ENCODE peak calls at places on chromosomes 4 and X, in nine cellular contexts. X, Z, T, K, Q, O, J, R and M are unnamed samples.

GRCh38 chrX:65821721-65822496 is 154.5 kb downstream of the MSN start:
- DNase-seq in X (peak; percentile 50), Q (no peak), T (no peak), R (peak; percentile 0), J (no peak), O (no peak), K (no peak), Z (no peak), M (no peak)

GRCh38 chrX:119790977-119791436 is 423 bp downstream of the RPL39 start:
- DNase-seq in O (peak; percentile 16), T (peak; percentile 16), Q (peak; percentile 31), Z (peak; percentile 47), R (peak; percentile 3), J (peak; percentile 11), X (no peak), K (peak; percentile 47), M (no peak)

GRCh38 chr4:41935652-41936021 is 408 bp downstream of the TMEM33 start:
- DNase-seq in Z (no peak), X (no peak), O (peak; percentile 36), Q (peak; percentile 5), J (no peak), R (no peak), K (peak; percentile 11), T (no peak), M (no peak)

GRCh38 chr4:99529218-99529617 is 18.4 kb downstream of the C4orf17 start:
- DNase-seq in J (no peak), K (peak; percentile 6), X (no peak), O (no peak), Z (no peak), R (no peak), T (no peak), Q (no peak), M (no peak)

GRCh38 chr4:16150716-16151115 is 66.9 kb upstream of the PROM1 start:
- DNase-seq in K (no peak), R (no peak), X (no peak), J (no peak), T (no peak), O (no peak), Z (no peak), Q (no peak), M (no peak)

GRCh38 chr4:26412381-26413372 is 77.6 kb downstream of the CCKAR start:
- DNase-seq in R (no peak), J (no peak), X (no peak), Z (no peak), Q (peak; percentile 80), O (no peak), T (no peak), K (no peak), M (peak; percentile 77)

GRCh38 chr4:138217567-138217966 is 24.6 kb downstream of the SLC7A11 start:
- DNase-seq in T (no peak), J (no peak), O (no peak), X (peak; percentile 49), K (no peak), R (no peak), Q (no peak), Z (peak; percentile 60), M (no peak)

GRCh38 chrX:147217334-147217733 is 402.8 kb upstream of the CXorf51A start:
- DNase-seq in Q (no peak), Z (no peak), X (no peak), T (no peak), J (no peak), K (no peak), O (no peak), R (no peak), M (no peak)

GRCh38 chrX:151543706-151544105 is 19.8 kb upstream of the PASD1 start:
- DNase-seq in Q (no peak), O (peak; percentile 45), X (no peak), J (no peak), K (no peak), R (no peak), Z (no peak), T (no peak), M (no peak)

GRCh38 chr4:147846318-147847135 is 114.6 kb downstream of the ARHGAP10 start:
- DNase-seq in T (no peak), Q (no peak), X (no peak), J (no peak), R (no peak), Z (no peak), O (no peak), K (no peak), M (no peak)

GRCh38 chrX:103376979-103377324 is 614 bp downstream of the BEX3 start:
- DNase-seq in Q (peak; percentile 19), X (peak; percentile 72), R (no peak), T (no peak), O (no peak), J (no peak), K (peak; percentile 46), Z (peak; percentile 81), M (no peak)

GRCh38 chrX:43676960-43677582 is 21.0 kb downstream of the MAOA start:
- DNase-seq in X (peak; percentile 49), O (peak; percentile 6), T (peak; percentile 52), J (no peak), Q (peak; percentile 69), Z (no peak), R (no peak), K (peak; percentile 76), M (no peak)

DNA sequence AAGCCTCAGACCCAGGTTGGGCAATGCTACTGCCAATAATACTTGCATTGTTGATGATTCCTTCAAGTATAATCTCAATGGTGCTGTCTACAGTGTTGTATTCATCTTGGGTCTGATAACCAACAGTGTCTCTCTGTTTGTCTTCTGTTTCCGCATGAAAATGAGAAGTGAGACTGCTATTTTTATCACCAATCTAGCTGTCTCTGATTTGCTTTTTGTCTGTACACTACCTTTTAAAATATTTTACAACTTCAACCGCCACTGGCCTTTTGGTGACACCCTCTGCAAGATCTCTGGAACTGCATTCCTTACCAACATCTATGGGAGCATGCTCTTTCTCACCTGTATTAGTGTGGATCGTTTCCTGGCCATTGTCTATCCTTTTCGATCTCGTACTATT is 7.4 kb downstream of the LPAR4 start:
- DNase-seq in K (no peak), Z (no peak), R (no peak), O (no peak), T (no peak), X (no peak), J (no peak), Q (no peak), M (no peak)
- TF ChIP-seq CTCF in K (no peak), Z (no peak), R (no peak), O (no peak), T (no peak), X (no peak), J (no peak), Q (no peak), M (peak; percentile 8)

GRCh38 chr4:3183008-3183407 is 66.0 kb upstream of the MSANTD1 start:
- DNase-seq in Z (no peak), Q (peak; percentile 47), X (no peak), R (no peak), J (no peak), T (no peak), K (no peak), O (no peak), M (no peak)
- H3K4me3 ChIP-seq in Z (no peak overlapping the region), Q (no peak overlapping the region), X (no peak overlapping the region), R (no peak overlapping the region), J (no peak overlapping the region), T (no peak overlapping the region), K (no peak overlapping the region), O (no peak overlapping the region), M (no peak overlapping the region)

DNA sequence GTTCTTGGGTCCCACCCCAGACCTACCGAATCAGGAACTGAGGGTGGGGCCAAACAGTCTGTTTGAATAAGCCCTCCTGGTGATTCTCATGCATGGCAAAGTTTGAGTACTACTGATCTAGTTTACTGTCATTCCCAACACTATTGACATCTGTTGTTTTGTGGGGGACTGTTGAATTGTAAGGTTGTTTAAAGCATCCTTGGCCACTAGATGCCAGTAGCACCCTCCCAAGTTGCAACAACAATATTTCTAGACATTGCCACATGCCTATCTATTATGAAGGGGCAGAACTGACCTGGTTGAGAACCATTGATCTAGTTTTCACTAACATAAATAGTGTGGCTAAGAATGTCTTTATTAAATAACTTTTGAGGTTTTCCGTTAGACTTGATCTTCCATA is 15.1 kb downstream of the TAF9B start:
- DNase-seq in J (no peak), Z (no peak), K (peak; percentile 28), T (no peak), O (no peak), Q (no peak), R (no peak), X (no peak), M (no peak)
- TF ChIP-seq CTCF in J (peak; percentile 25), Z (peak; percentile 55), K (peak; percentile 35), T (peak; percentile 44), O (peak; percentile 26), Q (no peak), R (no peak), X (peak; percentile 22), M (peak; percentile 43)

GRCh38 chrX:21376636-21377035 is 2.4 kb downstream of the CNKSR2 start:
- DNase-seq in R (no peak), X (no peak), K (no peak), Q (no peak), O (no peak), T (no peak), Z (no peak), J (no peak), M (no peak)
- H3K4me3 ChIP-seq in R (no peak overlapping the region), X (peak overlapping the region; percentile 67), K (no peak overlapping the region), Q (no peak overlapping the region), O (no peak overlapping the region), T (no peak overlapping the region), Z (no peak overlapping the region), J (no peak overlapping the region), M (no peak overlapping the region)